ENCODE peak calls at places on chromosome 11, in nine cellular contexts. Y is fibroblast of villous mesenchyme, I is lower lobe of right lung, D is H1, Q is thoracic aorta, N is heart right ventricle, X is psoas muscle, W is Calu3, T is cardiac muscle cell. P is an unnamed sample.

GRCh38 chr11:73991471-73992006 is 8.9 kb upstream of the UCP2 start:
- DNase-seq in Y (no peak), I (no peak), D (no peak), Q (no peak), N (no peak), X (no peak), W (no peak), T (no peak), P (no peak)

GRCh38 chr11:39617971-39618370 is 1841.5 kb downstream of the LRRC4C start:
- DNase-seq in Y (no peak), I (no peak), D (no peak), Q (no peak), N (no peak), X (no peak), W (no peak), T (no peak), P (no peak)

GRCh38 chr11:105297463-105297862 is 157.9 kb upstream of the CARD18 start:
- DNase-seq in Y (peak), I (no peak), D (no peak), Q (no peak), N (no peak), X (no peak), W (no peak), T (no peak), P (peak)

GRCh38 chr11:130865772-130866114 is 50.5 kb downstream of the SNX19 start:
- DNase-seq in Y (no peak), I (no peak), D (no peak), Q (no peak), N (no peak), X (peak), W (no peak), T (peak), P (no peak)

GRCh38 chr11:67308031-67308866 is 4.9 kb downstream of the SSH3 start:
- DNase-seq in Y (no peak), I (no peak), D (no peak), Q (no peak), N (no peak), X (no peak), W (no peak), T (no peak), P (no peak)

GRCh38 chr11:86151188-86152005 is 82.5 kb upstream of the PICALM start:
- DNase-seq in Y (no peak), I (no peak), D (no peak), Q (no peak), N (no peak), X (no peak), W (peak), T (peak), P (peak)

GRCh38 chr11:65279713-65280459 is 18.1 kb downstream of the POLA2 start:
- DNase-seq in Y (peak), I (no peak), D (no peak), Q (peak), N (peak), X (peak), W (peak), T (no peak), P (peak)

GRCh38 chr11:43989162-43989961 is 46.9 kb downstream of the C11orf96 start:
- DNase-seq in Y (peak), I (no peak), D (no peak), Q (no peak), N (peak), X (peak), W (no peak), T (peak), P (no peak)

GRCh38 chr11:70567680-70568503 is 169.6 kb downstream of the CTTN start:
- DNase-seq in Y (peak), I (peak), D (no peak), Q (no peak), N (peak), X (peak), W (peak), T (no peak), P (peak)

GRCh38 chr11:131579932-131580387 is 209.5 kb downstream of the NTM start:
- DNase-seq in Y (no peak), I (no peak), D (peak), Q (no peak), N (no peak), X (peak), W (no peak), T (peak), P (peak)

GRCh38 chr11:69119170-69119569 is 36.6 kb upstream of the SMIM38 start:
- DNase-seq in Y (no peak), I (no peak), D (no peak), Q (no peak), N (no peak), X (no peak), W (no peak), T (no peak), P (no peak)

GRCh38 chr11:92453055-92453454 is 228.4 kb downstream of the FAT3 start:
- DNase-seq in Y (peak), I (no peak), D (no peak), Q (no peak), N (no peak), X (no peak), W (no peak), T (no peak), P (peak)

GRCh38 chr11:86660011-86660595 is 12.3 kb downstream of the ME3 start:
- DNase-seq in Y (peak), I (no peak), D (no peak), Q (no peak), N (no peak), X (no peak), W (no peak), T (no peak), P (peak)

GRCh38 chr11:12222099-12222751 is 111.8 kb downstream of the MICAL2 start:
- DNase-seq in Y (peak), I (peak), D (no peak), Q (no peak), N (peak), X (peak), W (no peak), T (no peak), P (no peak)

GRCh38 chr11:19432370-19433163 is 191.8 kb upstream of the E2F8 start:
- DNase-seq in Y (peak), I (no peak), D (peak), Q (no peak), N (no peak), X (no peak), W (no peak), T (no peak), P (peak)

GRCh38 chr11:131748146-131749050 is 378.0 kb downstream of the NTM start:
- DNase-seq in Y (peak), I (no peak), D (peak), Q (no peak), N (peak), X (peak), W (peak), T (peak), P (peak)

GRCh38 chr11:133164986-133165385 is 367.3 kb downstream of the OPCML start:
- DNase-seq in Y (no peak), I (no peak), D (no peak), Q (no peak), N (no peak), X (no peak), W (no peak), T (no peak), P (no peak)

GRCh38 chr11:133168016-133168415 is 364.3 kb downstream of the OPCML start:
- DNase-seq in Y (no peak), I (no peak), D (no peak), Q (no peak), N (no peak), X (no peak), W (no peak), T (no peak), P (no peak)

GRCh38 chr11:133162228-133162627 is 370.1 kb downstream of the OPCML start:
- DNase-seq in Y (no peak), I (no peak), D (no peak), Q (no peak), N (no peak), X (no peak), W (no peak), T (no peak), P (no peak)

GRCh38 chr11:133160754-133161153 is 371.5 kb downstream of the OPCML start:
- DNase-seq in Y (no peak), I (no peak), D (no peak), Q (no peak), N (no peak), X (no peak), W (no peak), T (no peak), P (no peak)

GRCh38 chr11:133163463-133164419 is 368.6 kb downstream of the OPCML start:
- DNase-seq in Y (peak), I (no peak), D (no peak), Q (no peak), N (peak), X (no peak), W (peak), T (peak), P (peak)
- TF ChIP-seq CTCF in Y (peak), I (peak), D (no peak), Q (peak), N (peak), X (peak), W (no peak), T (peak), P (peak)

GRCh38 chr11:27119396-27119795 is 78.8 kb downstream of the BBOX1 start:
- DNase-seq in Y (no peak), I (no peak), D (no peak), Q (no peak), N (no peak), X (no peak), W (no peak), T (no peak), P (no peak)

GRCh38 chr11:27120211-27120610 is 79.6 kb downstream of the BBOX1 start:
- DNase-seq in Y (no peak), I (no peak), D (no peak), Q (no peak), N (no peak), X (no peak), W (no peak), T (no peak), P (peak)

GRCh38 chr11:27124514-27125264 is 84.1 kb downstream of the BBOX1 start:
- DNase-seq in Y (peak), I (no peak), D (no peak), Q (no peak), N (no peak), X (no peak), W (no peak), T (no peak), P (peak)
- TF ChIP-seq CTCF in Y (peak), I (peak), D (no peak), Q (no peak), N (no peak), X (no peak), W (no peak), T (peak), P (peak)

GRCh38 chr11:63829823-63830489 is 9.0 kb upstream of the MARK2 start:
- DNase-seq in Y (peak), I (no peak), D (peak), Q (no peak), N (no peak), X (no peak), W (peak), T (peak), P (peak)
- TF ChIP-seq CTCF in Y (peak), I (no peak), D (peak), Q (no peak), N (no peak), X (no peak), W (peak), T (peak), P (peak)

GRCh38 chr11:77471520-77472234 is 2.2 kb downstream of the PAK1 start:
- DNase-seq in Y (no peak), I (no peak), D (no peak), Q (no peak), N (no peak), X (no peak), W (peak), T (peak), P (no peak)
- TF ChIP-seq CTCF in Y (peak), I (no peak), D (no peak), Q (no peak), N (no peak), X (no peak), W (peak), T (peak), P (peak)

DNA sequence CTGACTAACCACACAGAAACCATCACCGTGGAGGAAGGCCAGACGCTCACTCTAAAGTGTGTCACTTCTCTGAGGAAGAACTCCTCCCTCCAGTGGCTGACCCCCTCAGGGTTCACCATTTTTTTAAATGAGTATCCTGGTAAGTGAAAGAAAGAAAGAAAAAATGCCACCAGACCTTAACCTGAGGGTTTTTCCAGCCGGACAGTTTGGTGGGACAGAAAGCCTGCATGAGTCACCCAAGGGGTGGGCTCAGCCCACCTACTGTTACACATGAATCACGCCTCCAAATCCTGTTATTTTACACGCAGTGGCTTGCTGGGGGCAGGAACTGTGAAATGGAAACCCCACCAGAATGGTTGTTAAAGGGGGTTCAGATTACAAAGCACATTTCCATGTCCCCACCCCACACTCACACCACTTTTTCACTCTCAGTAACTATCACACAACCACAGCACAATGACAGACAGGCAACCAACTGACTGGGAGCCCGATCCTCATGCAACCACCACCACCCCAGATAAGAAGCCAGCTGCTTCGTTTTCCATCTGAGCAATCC is 11.9 kb downstream of the CRTAM start:
- DNase-seq in Y (peak), I (no peak), D (no peak), Q (no peak), N (no peak), X (no peak), W (no peak), T (peak), P (peak)
- TF ChIP-seq CTCF in Y (peak), I (no peak), D (no peak), Q (no peak), N (no peak), X (no peak), W (no peak), T (peak), P (no peak)

GRCh38 chr11:1226981-1227550 is 4.2 kb downstream of the MUC5B start:
- DNase-seq in Y (no peak), I (peak), D (peak), Q (no peak), N (no peak), X (peak), W (no peak), T (no peak), P (no peak)
- TF ChIP-seq CTCF in Y (no peak), I (no peak), D (no peak), Q (no peak), N (no peak), X (no peak), W (peak), T (peak), P (no peak)

GRCh38 chr11:33829430-33830141 is 55.3 kb upstream of the FBXO3 start:
- DNase-seq in Y (peak), I (no peak), D (peak), Q (no peak), N (peak), X (peak), W (peak), T (peak), P (peak)

GRCh38 chr11:33830903-33831648 is 56.8 kb upstream of the FBXO3 start:
- DNase-seq in Y (no peak), I (no peak), D (no peak), Q (no peak), N (no peak), X (no peak), W (no peak), T (no peak), P (peak)

GRCh38 chr11:33832676-33833075 is 58.4 kb upstream of the FBXO3 start:
- DNase-seq in Y (no peak), I (no peak), D (no peak), Q (no peak), N (no peak), X (no peak), W (no peak), T (no peak), P (no peak)

GRCh38 chr11:33835143-33835878 is 56.6 kb downstream of the LMO2 start:
- DNase-seq in Y (peak), I (no peak), D (no peak), Q (no peak), N (no peak), X (no peak), W (no peak), T (peak), P (peak)
- TF ChIP-seq CTCF in Y (peak), I (peak), D (no peak), Q (no peak), N (no peak), X (no peak), W (peak), T (peak), P (peak)

GRCh38 chr11:18282626-18283025 is 16.6 kb downstream of the SAA1 start:
- DNase-seq in Y (no peak), I (no peak), D (no peak), Q (no peak), N (no peak), X (no peak), W (no peak), T (no peak), P (no peak)
- TF ChIP-seq CTCF in Y (no peak), I (no peak), D (no peak), Q (no peak), N (no peak), X (no peak), W (no peak), T (no peak), P (no peak)

P was measured in fibroblast of mammary gland.